ENCODE peak calls at places on chromosomes 1 and 21, in six cellular contexts. One of them, this sample, is unnamed.

GRCh38 chr1:11318982-11319381 is 46.0 kb downstream of the UBIAD1 start:
- DNase-seq in lung: no peak
- DNase-seq in G401: no peak
- DNase-seq in brain microvascular endothelial cell: no peak
- DNase-seq in coronary artery: no peak
- DNase-seq in Panc1: no peak
- DNase-seq in this sample: no peak

GRCh38 chr1:92228401-92228800 is 10.7 kb downstream of the C1orf146 start:
- DNase-seq in lung: no peak
- DNase-seq in G401: no peak
- DNase-seq in brain microvascular endothelial cell: no peak
- DNase-seq in coronary artery: no peak
- DNase-seq in Panc1: no peak
- DNase-seq in this sample: no peak

GRCh38 chr21:28883931-28884330 is 108.7 kb downstream of the LTN1 start:
- DNase-seq in lung: no peak
- DNase-seq in G401: peak
- DNase-seq in brain microvascular endothelial cell: no peak
- DNase-seq in coronary artery: no peak
- DNase-seq in Panc1: no peak
- DNase-seq in this sample: no peak

GRCh38 chr1:24900985-24901781 is 28.9 kb downstream of the RUNX3 start:
- DNase-seq in lung: no peak
- DNase-seq in G401: no peak
- DNase-seq in brain microvascular endothelial cell: no peak
- DNase-seq in coronary artery: peak
- DNase-seq in Panc1: no peak
- DNase-seq in this sample: no peak

GRCh38 chr1:222043444-222044292 is 301.8 kb upstream of the DUSP10 start:
- DNase-seq in lung: no peak
- DNase-seq in G401: no peak
- DNase-seq in brain microvascular endothelial cell: peak
- DNase-seq in coronary artery: no peak
- DNase-seq in Panc1: no peak
- DNase-seq in this sample: no peak

GRCh38 chr1:1665815-1666251 is 7.0 kb upstream of the CDK11B start:
- DNase-seq in lung: no peak
- DNase-seq in G401: no peak
- DNase-seq in brain microvascular endothelial cell: no peak
- DNase-seq in coronary artery: no peak
- DNase-seq in Panc1: no peak
- DNase-seq in this sample: no peak

GRCh38 chr1:81731989-81732388 is 68.7 kb upstream of the ADGRL2 start:
- DNase-seq in lung: no peak
- DNase-seq in G401: no peak
- DNase-seq in brain microvascular endothelial cell: no peak
- DNase-seq in coronary artery: no peak
- DNase-seq in Panc1: no peak
- DNase-seq in this sample: no peak

GRCh38 chr1:5954964-5955363 is 37.3 kb downstream of the NPHP4 start:
- DNase-seq in lung: no peak
- DNase-seq in G401: no peak
- DNase-seq in brain microvascular endothelial cell: no peak
- DNase-seq in coronary artery: no peak
- DNase-seq in Panc1: no peak
- DNase-seq in this sample: no peak

GRCh38 chr1:60809204-60809985 is 273.0 kb upstream of the NFIA start:
- DNase-seq in lung: no peak
- DNase-seq in G401: no peak
- DNase-seq in brain microvascular endothelial cell: peak
- DNase-seq in coronary artery: no peak
- DNase-seq in Panc1: no peak
- DNase-seq in this sample: no peak

GRCh38 chr1:26799479-26800133 is 11.9 kb downstream of the PIGV start:
- DNase-seq in lung: no peak
- DNase-seq in G401: peak
- DNase-seq in brain microvascular endothelial cell: peak
- DNase-seq in coronary artery: no peak
- DNase-seq in Panc1: no peak
- DNase-seq in this sample: peak

GRCh38 chr1:10768552-10768951 is 27.9 kb downstream of the CASZ1 start:
- DNase-seq in lung: no peak
- DNase-seq in G401: no peak
- DNase-seq in brain microvascular endothelial cell: no peak
- DNase-seq in coronary artery: no peak
- DNase-seq in Panc1: no peak
- DNase-seq in this sample: no peak

GRCh38 chr21:32410916-32411315 is 1.6 kb upstream of the EVA1C start:
- DNase-seq in lung: no peak
- DNase-seq in G401: peak
- DNase-seq in brain microvascular endothelial cell: no peak
- DNase-seq in coronary artery: no peak
- DNase-seq in Panc1: no peak
- DNase-seq in this sample: no peak

GRCh38 chr1:60915441-60915840 is 166.9 kb upstream of the NFIA start:
- DNase-seq in lung: no peak
- DNase-seq in G401: no peak
- DNase-seq in brain microvascular endothelial cell: no peak
- DNase-seq in coronary artery: no peak
- DNase-seq in Panc1: no peak
- DNase-seq in this sample: no peak

GRCh38 chr1:231016234-231016633 is 23.8 kb downstream of the FAM89A start:
- DNase-seq in lung: no peak
- DNase-seq in G401: no peak
- DNase-seq in brain microvascular endothelial cell: no peak
- DNase-seq in coronary artery: no peak
- DNase-seq in Panc1: no peak
- DNase-seq in this sample: no peak

GRCh38 chr1:213127074-213127473 is 76.0 kb downstream of the RPS6KC1 start:
- DNase-seq in lung: no peak
- DNase-seq in G401: no peak
- DNase-seq in brain microvascular endothelial cell: peak
- DNase-seq in coronary artery: no peak
- DNase-seq in Panc1: no peak
- DNase-seq in this sample: no peak

GRCh38 chr1:183879477-183879876 is 74.6 kb downstream of the RGL1 start:
- DNase-seq in lung: no peak
- DNase-seq in G401: no peak
- DNase-seq in brain microvascular endothelial cell: no peak
- DNase-seq in coronary artery: no peak
- DNase-seq in Panc1: no peak
- DNase-seq in this sample: no peak

GRCh38 chr1:171881466-171881865 is 40.2 kb downstream of the DNM3 start:
- DNase-seq in lung: no peak
- DNase-seq in G401: no peak
- DNase-seq in brain microvascular endothelial cell: no peak
- DNase-seq in coronary artery: no peak
- DNase-seq in Panc1: no peak
- DNase-seq in this sample: no peak

GRCh38 chr1:155085504-155086181 is 7.0 kb downstream of the EFNA3 start:
- DNase-seq in lung: peak
- DNase-seq in G401: no peak
- DNase-seq in brain microvascular endothelial cell: peak
- DNase-seq in coronary artery: peak
- DNase-seq in Panc1: no peak
- DNase-seq in this sample: peak

GRCh38 chr21:32304998-32305397 is 6.3 kb downstream of the MRAP start:
- DNase-seq in lung: no peak
- DNase-seq in G401: no peak
- DNase-seq in brain microvascular endothelial cell: no peak
- DNase-seq in coronary artery: no peak
- DNase-seq in Panc1: no peak
- DNase-seq in this sample: no peak

GRCh38 chr21:46056450-46056903 is 41.4 kb upstream of the COL6A2 start:
- DNase-seq in lung: peak
- DNase-seq in G401: no peak
- DNase-seq in brain microvascular endothelial cell: peak
- DNase-seq in coronary artery: peak
- DNase-seq in Panc1: no peak
- DNase-seq in this sample: no peak

GRCh38 chr1:26327956-26328362 is 10.2 kb downstream of the CD52 start:
- DNase-seq in lung: no peak
- DNase-seq in G401: no peak
- DNase-seq in brain microvascular endothelial cell: no peak
- DNase-seq in coronary artery: no peak
- DNase-seq in Panc1: no peak
- DNase-seq in this sample: no peak

GRCh38 chr1:84370831-84371394 is 27.4 kb upstream of the DNASE2B start:
- DNase-seq in lung: peak
- DNase-seq in G401: no peak
- DNase-seq in brain microvascular endothelial cell: peak
- DNase-seq in coronary artery: no peak
- DNase-seq in Panc1: no peak
- DNase-seq in this sample: no peak

GRCh38 chr21:46545363-46545762 is 59.5 kb downstream of the S100B start:
- DNase-seq in lung: no peak
- DNase-seq in G401: no peak
- DNase-seq in brain microvascular endothelial cell: no peak
- DNase-seq in coronary artery: no peak
- DNase-seq in Panc1: no peak
- DNase-seq in this sample: no peak

GRCh38 chr1:168092566-168093355 is 44.0 kb downstream of the GPR161 start:
- DNase-seq in lung: no peak
- DNase-seq in G401: peak
- DNase-seq in brain microvascular endothelial cell: no peak
- DNase-seq in coronary artery: peak
- DNase-seq in Panc1: no peak
- DNase-seq in this sample: no peak

GRCh38 chr1:55155522-55155921 is 59.6 kb downstream of the USP24 start:
- DNase-seq in lung: peak
- DNase-seq in G401: peak
- DNase-seq in brain microvascular endothelial cell: no peak
- DNase-seq in coronary artery: no peak
- DNase-seq in Panc1: no peak
- DNase-seq in this sample: peak

GRCh38 chr1:33298623-33299277 is 22.1 kb downstream of the A3GALT2 start:
- DNase-seq in lung: peak
- DNase-seq in G401: peak
- DNase-seq in brain microvascular endothelial cell: peak
- DNase-seq in coronary artery: no peak
- DNase-seq in Panc1: peak
- DNase-seq in this sample: no peak

GRCh38 chr1:1337793-1338147 is 6.7 kb downstream of the TAS1R3 start:
- DNase-seq in lung: no peak
- DNase-seq in G401: no peak
- DNase-seq in brain microvascular endothelial cell: no peak
- DNase-seq in coronary artery: no peak
- DNase-seq in Panc1: no peak
- DNase-seq in this sample: no peak

GRCh38 chr1:21273743-21274142 is 16.5 kb downstream of the ECE1 start:
- DNase-seq in lung: no peak
- DNase-seq in G401: no peak
- DNase-seq in brain microvascular endothelial cell: no peak
- DNase-seq in coronary artery: peak
- DNase-seq in Panc1: no peak
- DNase-seq in this sample: no peak

This sample was measured in C1 segment of cervical spinal cord.